ENCODE peak calls at places on chromosomes 5 and 9, in ten cellular contexts. One of them, this sample, is unnamed.
A peak's percentile ranks its signal among the peaks of the same experiment; 100 is the strongest.

GRCh38 chr9:114289571-114290481 is 33.1 kb upstream of the ORM1 start:
- DNase-seq in NCI-H774: no peak
- DNase-seq in GM23338: no peak
- DNase-seq in right lobe of liver: peak; percentile 43
- DNase-seq in NCI-H2107: no peak
- DNase-seq in Peyer's patch: peak; percentile 36
- DNase-seq in left ventricle myocardium inferior: peak; percentile 12
- DNase-seq in activated CD8-positive, alpha-beta memory T cell treated with anti-CD3 and anti-CD28 coated beads, Interleukin-2, amount 10 ng/mL, durations not matched to agents 7 days and 5 days: no peak
- DNase-seq in NCI-H82: no peak
- DNase-seq in choroid plexus epithelial cell: no peak
- DNase-seq in this sample: no peak

GRCh38 chr5:141560725-141561483 is 57.9 kb downstream of the DIAPH1 start:
- DNase-seq in NCI-H2107: peak; percentile 73
- DNase-seq in right lobe of liver: peak; percentile 62
- DNase-seq in NCI-H82: peak; percentile 97
- DNase-seq in activated CD8-positive, alpha-beta memory T cell treated with anti-CD3 and anti-CD28 coated beads, Interleukin-2, amount 10 ng/mL, durations not matched to agents 7 days and 5 days: no peak
- DNase-seq in NCI-H774: peak; percentile 93
- DNase-seq in Peyer's patch: peak; percentile 60
- DNase-seq in GM23338: peak; percentile 98
- DNase-seq in left ventricle myocardium inferior: peak; percentile 82
- DNase-seq in choroid plexus epithelial cell: peak; percentile 99
- DNase-seq in this sample: no peak

GRCh38 chr9:115234094-115234493 is 116.1 kb upstream of the TNC start:
- DNase-seq in left ventricle myocardium inferior: no peak
- DNase-seq in choroid plexus epithelial cell: peak; percentile 81
- DNase-seq in NCI-H82: no peak
- DNase-seq in GM23338: no peak
- DNase-seq in NCI-H774: no peak
- DNase-seq in NCI-H2107: no peak
- DNase-seq in Peyer's patch: no peak
- DNase-seq in activated CD8-positive, alpha-beta memory T cell treated with anti-CD3 and anti-CD28 coated beads, Interleukin-2, amount 10 ng/mL, durations not matched to agents 7 days and 5 days: no peak
- DNase-seq in right lobe of liver: no peak
- DNase-seq in this sample: no peak

GRCh38 chr5:42879267-42879666 is 67.6 kb upstream of the SELENOP start:
- DNase-seq in Peyer's patch: no peak
- DNase-seq in GM23338: no peak
- DNase-seq in choroid plexus epithelial cell: no peak
- DNase-seq in right lobe of liver: no peak
- DNase-seq in left ventricle myocardium inferior: no peak
- DNase-seq in NCI-H2107: no peak
- DNase-seq in activated CD8-positive, alpha-beta memory T cell treated with anti-CD3 and anti-CD28 coated beads, Interleukin-2, amount 10 ng/mL, durations not matched to agents 7 days and 5 days: no peak
- DNase-seq in NCI-H82: no peak
- DNase-seq in NCI-H774: no peak
- DNase-seq in this sample: no peak

GRCh38 chr9:98942906-98943681 is 613 bp upstream of the COL15A1 start:
- DNase-seq in choroid plexus epithelial cell: no peak
- DNase-seq in GM23338: no peak
- DNase-seq in NCI-H2107: no peak
- DNase-seq in activated CD8-positive, alpha-beta memory T cell treated with anti-CD3 and anti-CD28 coated beads, Interleukin-2, amount 10 ng/mL, durations not matched to agents 7 days and 5 days: no peak
- DNase-seq in left ventricle myocardium inferior: no peak
- DNase-seq in right lobe of liver: no peak
- DNase-seq in Peyer's patch: no peak
- DNase-seq in NCI-H82: no peak
- DNase-seq in NCI-H774: no peak
- DNase-seq in this sample: no peak

GRCh38 chr9:3467593-3468219 is 58.1 kb downstream of the RFX3 start:
- DNase-seq in GM23338: peak; percentile 79
- DNase-seq in activated CD8-positive, alpha-beta memory T cell treated with anti-CD3 and anti-CD28 coated beads, Interleukin-2, amount 10 ng/mL, durations not matched to agents 7 days and 5 days: peak; percentile 72
- DNase-seq in NCI-H2107: peak; percentile 47
- DNase-seq in NCI-H82: peak; percentile 76
- DNase-seq in right lobe of liver: peak; percentile 59
- DNase-seq in NCI-H774: peak; percentile 72
- DNase-seq in Peyer's patch: no peak
- DNase-seq in left ventricle myocardium inferior: peak; percentile 42
- DNase-seq in choroid plexus epithelial cell: peak; percentile 90
- DNase-seq in this sample: peak; percentile 72

GRCh38 chr9:79477955-79478751 is 93.6 kb upstream of the TLE4 start:
- DNase-seq in NCI-H2107: no peak
- DNase-seq in NCI-H774: no peak
- DNase-seq in right lobe of liver: no peak
- DNase-seq in GM23338: peak; percentile 82
- DNase-seq in left ventricle myocardium inferior: no peak
- DNase-seq in activated CD8-positive, alpha-beta memory T cell treated with anti-CD3 and anti-CD28 coated beads, Interleukin-2, amount 10 ng/mL, durations not matched to agents 7 days and 5 days: peak; percentile 42
- DNase-seq in Peyer's patch: no peak
- DNase-seq in choroid plexus epithelial cell: peak; percentile 57
- DNase-seq in NCI-H82: peak; percentile 68
- DNase-seq in this sample: peak; percentile 37

GRCh38 chr9:132242621-132243155 is 80.8 kb downstream of the NTNG2 start:
- DNase-seq in activated CD8-positive, alpha-beta memory T cell treated with anti-CD3 and anti-CD28 coated beads, Interleukin-2, amount 10 ng/mL, durations not matched to agents 7 days and 5 days: no peak
- DNase-seq in Peyer's patch: no peak
- DNase-seq in right lobe of liver: no peak
- DNase-seq in NCI-H774: no peak
- DNase-seq in NCI-H82: peak; percentile 37
- DNase-seq in choroid plexus epithelial cell: no peak
- DNase-seq in NCI-H2107: no peak
- DNase-seq in left ventricle myocardium inferior: no peak
- DNase-seq in GM23338: peak; percentile 32
- DNase-seq in this sample: no peak

GRCh38 chr9:111094433-111095421 is 56.5 kb upstream of the LPAR1 start:
- DNase-seq in NCI-H82: no peak
- DNase-seq in Peyer's patch: no peak
- DNase-seq in GM23338: no peak
- DNase-seq in NCI-H2107: no peak
- DNase-seq in left ventricle myocardium inferior: no peak
- DNase-seq in right lobe of liver: no peak
- DNase-seq in activated CD8-positive, alpha-beta memory T cell treated with anti-CD3 and anti-CD28 coated beads, Interleukin-2, amount 10 ng/mL, durations not matched to agents 7 days and 5 days: no peak
- DNase-seq in NCI-H774: no peak
- DNase-seq in choroid plexus epithelial cell: peak; percentile 71
- DNase-seq in this sample: no peak

This sample was measured in naive thymus-derived CD4-positive, alpha-beta T cell.